ENCODE peak calls at places on chromosome 3, in ten cellular contexts. V, M, B, K, Z, C, X, R, D and J are unnamed samples.

GRCh38 chr3:146577662-146578061 is 27.5 kb downstream of the PLSCR5 start:
- DNase-seq in Z (peak), V (no peak), C (peak), M (peak), K (no peak), R (no peak), X (peak), D (no peak), B (no peak), J (peak)

GRCh38 chr3:146164071-146164470 is 3.1 kb upstream of the PLOD2 start:
- DNase-seq in X (no peak), B (no peak), M (no peak), R (no peak), K (no peak), C (no peak), V (no peak), Z (no peak), D (no peak), J (no peak)

GRCh38 chr3:62134061-62134496 is 239.3 kb downstream of the FEZF2 start:
- DNase-seq in K (peak), M (peak), R (peak), D (peak), B (no peak), C (no peak), Z (peak), V (no peak), X (peak), J (no peak)

GRCh38 chr3:17740703-17741102 is 1.7 kb downstream of the TBC1D5 start:
- DNase-seq in B (peak), X (no peak), V (no peak), D (no peak), R (peak), Z (peak), C (no peak), K (no peak), M (peak), J (no peak)

GRCh38 chr3:58063424-58063823 is 55.2 kb downstream of the FLNB start:
- DNase-seq in V (peak), Z (peak), C (no peak), K (no peak), D (no peak), R (no peak), M (peak), X (peak), B (no peak), J (no peak)

GRCh38 chr3:197881601-197882000 is 68.4 kb upstream of the RPL35A start:
- DNase-seq in D (no peak), R (no peak), K (no peak), B (no peak), V (no peak), M (no peak), Z (no peak), X (no peak), C (no peak), J (no peak)

GRCh38 chr3:66353530-66353929 is 132.7 kb downstream of the SLC25A26 start:
- DNase-seq in M (peak), V (no peak), C (no peak), B (no peak), K (no peak), Z (no peak), X (no peak), R (peak), D (no peak), J (peak)

GRCh38 chr3:160225181-160226025 is at the start of gene C3orf80:
- DNase-seq in R (no peak), C (peak), M (no peak), V (no peak), D (peak), X (peak), K (peak), Z (peak), B (no peak), J (peak)

GRCh38 chr3:101667844-101668243 is 9.1 kb downstream of the ZBTB11 start:
- DNase-seq in Z (no peak), D (no peak), K (no peak), B (no peak), R (no peak), C (no peak), M (no peak), X (no peak), V (no peak), J (no peak)

GRCh38 chr3:31823184-31823583 is 157.9 kb downstream of the OSBPL10 start:
- DNase-seq in R (no peak), K (no peak), X (no peak), M (no peak), C (no peak), B (peak), D (no peak), V (no peak), Z (no peak), J (no peak)

GRCh38 chr3:138845771-138846173 is 11.0 kb upstream of the PIK3CB start:
- DNase-seq in K (no peak), R (no peak), C (no peak), D (no peak), M (no peak), X (no peak), Z (no peak), B (no peak), V (no peak), J (no peak)

GRCh38 chr3:195805181-195805580 is 6.5 kb downstream of the MUC4 start:
- DNase-seq in M (no peak), R (no peak), V (no peak), D (no peak), C (no peak), B (no peak), Z (no peak), X (no peak), K (no peak), J (no peak)

GRCh38 chr3:43686700-43687498 is 3.8 kb upstream of the ABHD5 start:
- DNase-seq in V (no peak), M (no peak), K (no peak), B (no peak), X (no peak), C (no peak), R (no peak), D (no peak), Z (no peak), J (no peak)

GRCh38 chr3:82561759-82562158 is 800.3 kb upstream of the GBE1 start:
- DNase-seq in X (no peak), M (no peak), V (no peak), D (no peak), R (no peak), Z (no peak), C (no peak), B (no peak), K (no peak), J (no peak)

GRCh38 chr3:155076888-155077287 is 3.2 kb upstream of the MME start:
- DNase-seq in C (no peak), V (no peak), X (no peak), D (no peak), R (no peak), M (no peak), K (no peak), B (no peak), Z (peak), J (no peak)

GRCh38 chr3:16370503-16370871 is 105.5 kb downstream of the OXNAD1 start:
- DNase-seq in V (no peak), Z (no peak), K (no peak), R (no peak), M (no peak), D (no peak), C (no peak), B (no peak), X (no peak), J (no peak)

GRCh38 chr3:196397941-196398340 is 34.3 kb downstream of the UBXN7 start:
- DNase-seq in B (no peak), V (no peak), M (no peak), X (no peak), R (no peak), C (no peak), D (no peak), K (no peak), Z (no peak), J (no peak)

GRCh38 chr3:186589115-186589514 is 18.6 kb downstream of the DNAJB11 start:
- DNase-seq in D (no peak), X (no peak), M (no peak), C (no peak), B (peak), K (no peak), V (no peak), Z (no peak), R (no peak), J (no peak)

GRCh38 chr3:38313685-38314084 is 31.6 kb downstream of the SLC22A14 start:
- DNase-seq in B (no peak), V (no peak), K (no peak), X (no peak), M (no peak), R (no peak), Z (no peak), D (no peak), C (no peak), J (no peak)

GRCh38 chr3:117547956-117548550 is 838.5 kb downstream of the TUSC7 start:
- DNase-seq in Z (peak), B (peak), V (no peak), X (peak), C (no peak), D (no peak), K (no peak), R (peak), M (peak), J (peak)

GRCh38 chr3:46482632-46483311 is 15.0 kb upstream of the RTP3 start:
- DNase-seq in M (peak), X (peak), D (no peak), Z (peak), C (no peak), K (no peak), B (peak), R (peak), V (no peak), J (peak)

GRCh38 chr3:51391566-51392300 is 648 bp downstream of the RBM15B start:
- DNase-seq in C (peak), K (peak), Z (no peak), D (peak), M (peak), R (no peak), B (no peak), V (peak), X (peak), J (no peak)

GRCh38 chr3:22231061-22231460 is 480.1 kb upstream of the ZNF385D start:
- DNase-seq in K (no peak), D (no peak), R (no peak), Z (peak), M (peak), B (no peak), X (no peak), C (no peak), V (no peak), J (no peak)

GRCh38 chr3:172040976-172041963 is 1.9 kb downstream of the FNDC3B start:
- DNase-seq in V (no peak), B (no peak), Z (peak), M (peak), R (peak), C (no peak), K (no peak), D (no peak), X (peak), J (no peak)